ENCODE peak calls at places on chromosomes 1 and 21, in six cellular contexts. E is breast epithelium; Q is GM13977; B is nephron progenitor cell; H is CD8-positive, alpha-beta T cell; Z is adipocyte. F is an unnamed sample.

GRCh38 chr1:232873412-232873811 is 68.2 kb downstream of the MAP10 start:
- DNase-seq in E (no peak), Q (no peak), B (no peak), H (no peak), Z (no peak), F (no peak)

GRCh38 chr1:153178922-153179321 is 24.3 kb upstream of the LELP1 start:
- DNase-seq in E (no peak), Q (no peak), B (no peak), H (no peak), Z (no peak), F (no peak)

GRCh38 chr1:109777436-109777835 is 13.7 kb upstream of the EPS8L3 start:
- DNase-seq in E (no peak), Q (no peak), B (no peak), H (no peak), Z (no peak), F (no peak)

GRCh38 chr1:218377143-218377660 is 32.1 kb downstream of the TGFB2 start:
- DNase-seq in E (no peak), Q (peak; percentile 20), B (no peak), H (peak; percentile 48), Z (peak; percentile 93), F (peak; percentile 25)

GRCh38 chr21:46572850-46573249 is 32.0 kb downstream of the S100B start:
- DNase-seq in E (no peak), Q (no peak), B (no peak), H (no peak), Z (no peak), F (no peak)

GRCh38 chr1:20867062-20867461 is 80.0 kb upstream of the HP1BP3 start:
- DNase-seq in E (no peak), Q (no peak), B (no peak), H (no peak), Z (peak; percentile 29), F (no peak)

GRCh38 chr1:171550055-171550454 is 64.7 kb downstream of the PRRC2C start:
- DNase-seq in E (no peak), Q (no peak), B (no peak), H (no peak), Z (no peak), F (no peak)

GRCh38 chr1:179143332-179143731 is 61.5 kb downstream of the TOR3A start:
- DNase-seq in E (no peak), Q (no peak), B (no peak), H (no peak), Z (peak; percentile 92), F (no peak)

GRCh38 chr1:155284476-155284875 is 7.2 kb downstream of the HCN3 start:
- DNase-seq in E (no peak), Q (no peak), B (no peak), H (no peak), Z (no peak), F (no peak)

GRCh38 chr1:3553166-3553939 is 58.0 kb downstream of the MEGF6 start:
- DNase-seq in E (peak; percentile 71), Q (no peak), B (peak; percentile 73), H (no peak), Z (peak; percentile 27), F (no peak)